ENCODE peak calls at places on chromosomes 5 and 9, in six cellular contexts. One of them, this sample, is unnamed.

GRCh38 chr5:110342683-110343082 is 383.8 kb downstream of the TMEM232 start:
- DNase-seq in A549: no peak
- DNase-seq in HL-60: no peak
- DNase-seq in pancreas: no peak
- DNase-seq in adrenal gland: no peak
- DNase-seq in astrocyte of the cerebellum: no peak
- DNase-seq in this sample: no peak

GRCh38 chr9:104091708-104092107 is 2.4 kb upstream of the SMC2 start:
- DNase-seq in HL-60: peak; percentile 54
- DNase-seq in adrenal gland: peak; percentile 70
- DNase-seq in pancreas: no peak
- DNase-seq in A549: peak; percentile 25
- DNase-seq in astrocyte of the cerebellum: peak; percentile 46
- DNase-seq in this sample: no peak

GRCh38 chr9:18438951-18439350 is 35.0 kb upstream of the ADAMTSL1 start:
- DNase-seq in HL-60: no peak
- DNase-seq in A549: no peak
- DNase-seq in astrocyte of the cerebellum: no peak
- DNase-seq in adrenal gland: no peak
- DNase-seq in pancreas: no peak
- DNase-seq in this sample: no peak

GRCh38 chr5:107601076-107601475 is 69.7 kb downstream of the EFNA5 start:
- DNase-seq in adrenal gland: no peak
- DNase-seq in pancreas: no peak
- DNase-seq in A549: no peak
- DNase-seq in HL-60: no peak
- DNase-seq in astrocyte of the cerebellum: no peak
- DNase-seq in this sample: no peak

GRCh38 chr5:135387629-135387960 is 11.4 kb downstream of the MACROH2A1 start:
- DNase-seq in pancreas: no peak
- DNase-seq in A549: no peak
- DNase-seq in astrocyte of the cerebellum: no peak
- DNase-seq in HL-60: peak; percentile 22
- DNase-seq in adrenal gland: no peak
- DNase-seq in this sample: no peak

GRCh38 chr5:138950411-138951011 is 75.4 kb upstream of the LRRTM2 start:
- DNase-seq in HL-60: no peak
- DNase-seq in A549: no peak
- DNase-seq in astrocyte of the cerebellum: no peak
- DNase-seq in adrenal gland: no peak
- DNase-seq in pancreas: no peak
- DNase-seq in this sample: no peak

GRCh38 chr9:97759611-97760288 is 62.6 kb upstream of the XPA start:
- DNase-seq in pancreas: no peak
- DNase-seq in HL-60: no peak
- DNase-seq in A549: peak; percentile 70
- DNase-seq in adrenal gland: no peak
- DNase-seq in astrocyte of the cerebellum: no peak
- DNase-seq in this sample: no peak

GRCh38 chr9:127382541-127382940 is 14.4 kb upstream of the SLC2A8 start:
- DNase-seq in astrocyte of the cerebellum: no peak
- DNase-seq in pancreas: no peak
- DNase-seq in adrenal gland: no peak
- DNase-seq in A549: no peak
- DNase-seq in HL-60: no peak
- DNase-seq in this sample: no peak

GRCh38 chr5:82863260-82863659 is 213.9 kb downstream of the TMEM167A start:
- DNase-seq in A549: no peak
- DNase-seq in astrocyte of the cerebellum: no peak
- DNase-seq in adrenal gland: no peak
- DNase-seq in pancreas: no peak
- DNase-seq in HL-60: no peak
- DNase-seq in this sample: no peak

GRCh38 chr9:16245756-16246440 is 624.6 kb downstream of the BNC2 start:
- DNase-seq in HL-60: no peak
- DNase-seq in astrocyte of the cerebellum: no peak
- DNase-seq in adrenal gland: no peak
- DNase-seq in A549: peak; percentile 28
- DNase-seq in pancreas: no peak
- DNase-seq in this sample: no peak

GRCh38 chr5:154476343-154477213 is 1.4 kb downstream of the HAND1 start:
- DNase-seq in adrenal gland: no peak
- DNase-seq in HL-60: no peak
- DNase-seq in A549: no peak
- DNase-seq in astrocyte of the cerebellum: no peak
- DNase-seq in pancreas: no peak
- DNase-seq in this sample: no peak

GRCh38 chr5:154478752-154479159 is 729 bp upstream of the HAND1 start:
- DNase-seq in A549: no peak
- DNase-seq in pancreas: no peak
- DNase-seq in adrenal gland: no peak
- DNase-seq in HL-60: no peak
- DNase-seq in astrocyte of the cerebellum: no peak
- DNase-seq in this sample: no peak

GRCh38 chr5:154477382-154478223 is 424 bp downstream of the HAND1 start:
- DNase-seq in adrenal gland: no peak
- DNase-seq in pancreas: no peak
- DNase-seq in A549: peak; percentile 25
- DNase-seq in HL-60: no peak
- DNase-seq in astrocyte of the cerebellum: no peak
- DNase-seq in this sample: no peak

GRCh38 chr5:154479160-154479943 is 1.3 kb upstream of the HAND1 start:
- DNase-seq in astrocyte of the cerebellum: no peak
- DNase-seq in adrenal gland: no peak
- DNase-seq in A549: no peak
- DNase-seq in HL-60: no peak
- DNase-seq in pancreas: no peak
- DNase-seq in this sample: no peak

GRCh38 chr5:154478224-154478565 is at the start of gene HAND1:
- DNase-seq in HL-60: no peak
- DNase-seq in adrenal gland: peak; percentile 42
- DNase-seq in astrocyte of the cerebellum: no peak
- DNase-seq in pancreas: peak; percentile 68
- DNase-seq in A549: peak; percentile 61
- DNase-seq in this sample: no peak
- H3K4me3 ChIP-seq in HL-60: no peak within 1 kb of the TSS
- H3K4me3 ChIP-seq in adrenal gland: no peak within 1 kb of the TSS
- H3K4me3 ChIP-seq in astrocyte of the cerebellum: no peak within 1 kb of the TSS
- H3K4me3 ChIP-seq in pancreas: peak within 1 kb of the TSS; percentile 43
- H3K4me3 ChIP-seq in A549: peak within 1 kb of the TSS; percentile 48
- H3K4me3 ChIP-seq in this sample: peak within 1 kb of the TSS; percentile 4

DNA sequence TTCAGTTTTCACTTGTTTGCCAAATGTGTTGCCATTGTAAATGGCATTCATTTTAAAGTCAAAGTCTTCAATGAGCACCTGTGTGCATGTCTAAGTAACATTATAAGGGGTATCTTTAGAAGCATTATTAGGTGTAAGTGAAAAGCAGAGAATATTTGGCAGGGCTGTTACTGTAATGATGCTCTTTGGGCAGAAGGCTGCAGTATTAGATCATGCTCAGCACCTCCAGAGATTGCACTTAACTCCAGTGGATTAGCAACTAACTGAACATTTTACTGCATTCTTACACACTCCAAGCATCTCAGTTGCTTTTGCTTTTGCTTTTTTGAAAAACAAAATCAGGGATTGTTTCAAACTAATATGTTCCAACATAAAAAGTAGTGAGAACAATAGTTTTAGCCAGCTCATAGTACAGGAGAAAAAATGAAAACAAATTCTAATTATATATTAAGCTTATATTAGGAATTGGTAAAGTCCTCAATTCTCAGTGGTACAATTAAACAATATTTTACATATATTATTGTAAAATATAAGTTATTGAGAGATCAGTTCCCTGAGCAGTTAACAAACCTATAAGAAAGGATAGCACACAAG is 1740.9 kb upstream of the CDH9 start:
- DNase-seq in astrocyte of the cerebellum: peak; percentile 0
- DNase-seq in A549: peak; percentile 31
- DNase-seq in HL-60: no peak
- DNase-seq in adrenal gland: no peak
- DNase-seq in pancreas: no peak
- DNase-seq in this sample: no peak
- TF ChIP-seq CTCF in astrocyte of the cerebellum: peak; percentile 19
- TF ChIP-seq CTCF in A549: peak; percentile 28
- TF ChIP-seq CTCF in HL-60: no peak
- TF ChIP-seq CTCF in adrenal gland: no peak
- TF ChIP-seq CTCF in pancreas: no peak
- TF ChIP-seq CTCF in this sample: peak; percentile 37

GRCh38 chr9:63859475-63860215 is 1425.4 kb downstream of the FOXD4L5 start:
- DNase-seq in astrocyte of the cerebellum: no peak
- DNase-seq in A549: peak; percentile 84
- DNase-seq in adrenal gland: no peak
- DNase-seq in pancreas: peak; percentile 28
- DNase-seq in HL-60: no peak
- DNase-seq in this sample: peak; percentile 6
- H3K4me3 ChIP-seq in astrocyte of the cerebellum: no peak overlapping the region
- H3K4me3 ChIP-seq in A549: peak overlapping the region; percentile 62
- H3K4me3 ChIP-seq in adrenal gland: peak overlapping the region; percentile 32
- H3K4me3 ChIP-seq in pancreas: peak overlapping the region; percentile 49
- H3K4me3 ChIP-seq in HL-60: no peak overlapping the region
- H3K4me3 ChIP-seq in this sample: peak overlapping the region; percentile 58

DNA sequence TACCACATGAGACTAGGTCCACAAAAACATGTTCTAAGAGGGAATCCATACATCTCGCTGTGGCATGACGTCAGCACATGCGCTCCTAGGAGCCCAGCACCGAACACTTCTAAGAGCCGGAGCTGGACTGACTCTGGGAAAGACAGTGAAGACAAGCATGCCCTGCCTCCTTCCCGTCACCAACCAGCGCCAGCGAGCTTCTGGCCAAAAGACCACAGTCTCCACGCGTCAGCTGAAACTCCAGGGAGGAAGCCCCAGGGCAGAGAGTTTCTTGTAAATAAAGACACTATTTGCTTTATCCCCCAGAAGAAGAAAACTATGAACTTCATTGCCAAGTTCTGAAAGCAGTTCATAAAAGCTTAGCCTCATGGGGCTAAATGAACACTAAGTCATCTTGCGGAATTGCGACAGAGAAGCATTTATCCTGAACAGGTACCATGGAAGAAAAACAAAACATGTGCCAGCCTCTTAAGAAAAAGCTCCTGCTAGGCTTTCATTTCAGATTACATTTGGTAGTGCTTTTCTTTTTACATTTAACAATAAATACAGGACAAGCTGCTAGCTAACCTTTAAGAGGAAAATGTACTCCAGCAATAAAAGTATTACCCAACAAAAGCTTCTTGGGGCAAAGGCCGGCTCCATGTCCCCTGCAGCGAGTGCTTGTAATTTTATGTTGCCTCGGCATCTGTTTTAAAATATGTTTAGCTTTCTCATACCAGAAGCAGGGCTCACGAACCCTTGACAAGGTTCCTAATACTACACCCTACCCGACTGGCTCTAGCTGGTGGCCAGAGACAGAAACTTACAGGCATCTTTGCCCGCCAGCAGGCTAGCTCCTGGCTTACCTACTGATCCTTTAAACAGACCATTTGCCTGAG is 96.5 kb downstream of the PRRT1B start:
- DNase-seq in adrenal gland: no peak
- DNase-seq in HL-60: no peak
- DNase-seq in A549: peak; percentile 23
- DNase-seq in pancreas: no peak
- DNase-seq in astrocyte of the cerebellum: no peak
- DNase-seq in this sample: no peak
- TF ChIP-seq CTCF in adrenal gland: no peak
- TF ChIP-seq CTCF in HL-60: no peak
- TF ChIP-seq CTCF in A549: no peak
- TF ChIP-seq CTCF in pancreas: no peak
- TF ChIP-seq CTCF in astrocyte of the cerebellum: peak; percentile 24
- TF ChIP-seq CTCF in this sample: no peak

GRCh38 chr5:42811591-42812392 is at the start of gene SELENOP:
- DNase-seq in A549: peak; percentile 23
- DNase-seq in pancreas: peak; percentile 77
- DNase-seq in astrocyte of the cerebellum: peak; percentile 53
- DNase-seq in adrenal gland: peak; percentile 83
- DNase-seq in HL-60: no peak
- DNase-seq in this sample: peak; percentile 70
- H3K4me3 ChIP-seq in A549: no peak within 1 kb of the TSS
- H3K4me3 ChIP-seq in pancreas: peak within 1 kb of the TSS; percentile 50
- H3K4me3 ChIP-seq in astrocyte of the cerebellum: peak within 1 kb of the TSS; percentile 40
- H3K4me3 ChIP-seq in adrenal gland: peak within 1 kb of the TSS; percentile 27
- H3K4me3 ChIP-seq in HL-60: no peak within 1 kb of the TSS
- H3K4me3 ChIP-seq in this sample: peak within 1 kb of the TSS; percentile 53

GRCh38 chr5:4905674-4906528 is 234.2 kb upstream of the ADAMTS16 start:
- DNase-seq in HL-60: no peak
- DNase-seq in astrocyte of the cerebellum: peak; percentile 75
- DNase-seq in pancreas: no peak
- DNase-seq in A549: no peak
- DNase-seq in adrenal gland: no peak
- DNase-seq in this sample: no peak
- TF ChIP-seq CTCF in HL-60: no peak
- TF ChIP-seq CTCF in astrocyte of the cerebellum: peak; percentile 56
- TF ChIP-seq CTCF in pancreas: no peak
- TF ChIP-seq CTCF in A549: no peak
- TF ChIP-seq CTCF in adrenal gland: no peak
- TF ChIP-seq CTCF in this sample: peak; percentile 22

DNA sequence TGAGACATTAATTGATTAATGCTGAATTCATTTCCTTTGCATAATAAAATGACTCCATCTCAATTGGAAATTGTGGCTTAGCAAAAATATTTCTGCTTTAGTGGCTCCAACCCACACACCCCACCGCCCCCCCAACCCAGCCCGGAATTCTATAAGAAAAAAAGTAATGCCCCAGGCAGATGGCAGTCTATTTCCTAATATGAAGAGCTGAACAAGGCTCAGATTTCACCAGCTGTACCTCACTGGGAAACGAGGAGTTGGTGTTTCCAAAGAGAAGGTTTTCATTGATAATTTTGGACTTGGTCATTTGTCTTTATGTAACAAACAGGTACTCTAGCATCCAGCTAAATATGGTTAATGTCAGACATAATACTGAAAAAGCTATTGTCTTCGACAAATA is 182.0 kb downstream of the FBN2 start:
- DNase-seq in adrenal gland: no peak
- DNase-seq in astrocyte of the cerebellum: no peak
- DNase-seq in HL-60: no peak
- DNase-seq in A549: no peak
- DNase-seq in pancreas: no peak
- DNase-seq in this sample: no peak
- H3K4me3 ChIP-seq in adrenal gland: no peak overlapping the region
- H3K4me3 ChIP-seq in astrocyte of the cerebellum: no peak overlapping the region
- H3K4me3 ChIP-seq in HL-60: no peak overlapping the region
- H3K4me3 ChIP-seq in A549: no peak overlapping the region
- H3K4me3 ChIP-seq in pancreas: no peak overlapping the region
- H3K4me3 ChIP-seq in this sample: no peak overlapping the region

GRCh38 chr5:111469905-111470304 is 42.4 kb downstream of the STARD4 start:
- DNase-seq in A549: no peak
- DNase-seq in pancreas: no peak
- DNase-seq in astrocyte of the cerebellum: no peak
- DNase-seq in adrenal gland: no peak
- DNase-seq in HL-60: no peak
- DNase-seq in this sample: no peak
- TF ChIP-seq CTCF in A549: no peak
- TF ChIP-seq CTCF in pancreas: no peak
- TF ChIP-seq CTCF in astrocyte of the cerebellum: peak; percentile 35
- TF ChIP-seq CTCF in adrenal gland: no peak
- TF ChIP-seq CTCF in HL-60: no peak
- TF ChIP-seq CTCF in this sample: no peak

This sample was measured in epithelial cell of proximal tubule.